ENCODE peak calls at places on chromosome 1, in seven cellular contexts. B is AG08395; U is activated T-helper 1 cell treated with anti-CD3 and anti-CD28 coated beads, Interleukin-12 subunit alpha, Interleukin-12 subunit beta, Interleukin-2, Interleukin-4 antibody, amounts not matched to agents 30 ng/mL and 10 ng/mL and 1 ng/mL, durations not matched to agents 14 hours and 24 hours and 36 hours; E is brain microvascular endothelial cell; P is nephron progenitor cell; S is COR-L47; M is CD4-positive, alpha-beta T cell. C is an unnamed sample.

GRCh38 chr1:39034114-39034654 is 8.0 kb downstream of the NDUFS5 start:
- DNase-seq in P (no peak), M (no peak), E (no peak), B (no peak), U (no peak), S (no peak), C (no peak)

GRCh38 chr1:33256701-33257387 is 552 bp downstream of the ZNF362 start:
- DNase-seq in M (peak), E (peak), P (peak), S (peak), U (peak), B (peak), C (peak)

GRCh38 chr1:172266528-172267174 is 153.8 kb upstream of the C1orf105 start:
- DNase-seq in B (no peak), S (no peak), M (no peak), P (no peak), E (no peak), U (no peak), C (no peak)

GRCh38 chr1:65762081-65762862 is 30.4 kb upstream of the PDE4B start:
- DNase-seq in U (no peak), P (peak), B (peak), M (no peak), S (no peak), E (no peak), C (no peak)

GRCh38 chr1:79657916-79658662 is 651.6 kb upstream of the ADGRL4 start:
- DNase-seq in P (no peak), M (no peak), S (no peak), E (no peak), U (no peak), B (peak), C (no peak)

GRCh38 chr1:173097001-173097400 is 46.3 kb upstream of the TNFSF18 start:
- DNase-seq in S (no peak), P (no peak), M (no peak), E (no peak), B (peak), U (no peak), C (no peak)

GRCh38 chr1:65425697-65426096 is 5.2 kb downstream of the LEPR start:
- DNase-seq in E (peak), M (no peak), S (no peak), U (no peak), P (no peak), B (peak), C (no peak)

GRCh38 chr1:108639899-108640560 is 20.9 kb downstream of the HENMT1 start:
- DNase-seq in E (no peak), P (no peak), S (no peak), M (peak), U (peak), B (no peak), C (no peak)

GRCh38 chr1:155967410-155968400 is 10.6 kb downstream of the ARHGEF2 start:
- DNase-seq in B (no peak), S (no peak), U (no peak), P (peak), M (peak), E (no peak), C (no peak)

GRCh38 chr1:211939876-211940468 is 95.4 kb downstream of the INTS7 start:
- DNase-seq in E (no peak), M (no peak), B (no peak), S (no peak), U (peak), P (no peak), C (no peak)

GRCh38 chr1:90820727-90821126 is 103.6 kb upstream of the BARHL2 start:
- DNase-seq in P (no peak), B (no peak), E (no peak), M (no peak), S (no peak), U (no peak), C (no peak)

GRCh38 chr1:209375097-209375496 is 208.4 kb upstream of the CAMK1G start:
- DNase-seq in P (no peak), E (no peak), S (no peak), M (no peak), U (no peak), B (no peak), C (no peak)

GRCh38 chr1:109644670-109645069 is 11.2 kb upstream of the GSTM4 start:
- DNase-seq in U (no peak), B (no peak), P (no peak), E (no peak), S (no peak), M (no peak), C (no peak)

GRCh38 chr1:240310226-240310925 is 218.7 kb downstream of the FMN2 start:
- DNase-seq in U (no peak), E (no peak), P (no peak), B (peak), M (no peak), S (no peak), C (no peak)

GRCh38 chr1:15371610-15372539 is 37.8 kb upstream of the EFHD2 start:
- DNase-seq in B (no peak), S (no peak), P (no peak), U (no peak), E (no peak), M (no peak), C (no peak)

GRCh38 chr1:34946211-34946610 is 16.8 kb upstream of the DLGAP3 start:
- DNase-seq in E (no peak), P (no peak), M (no peak), U (no peak), B (no peak), S (no peak), C (no peak)

GRCh38 chr1:183817576-183818288 is 12.8 kb downstream of the RGL1 start:
- DNase-seq in B (no peak), M (no peak), U (no peak), S (no peak), E (no peak), P (no peak), C (no peak)

GRCh38 chr1:214933375-214933774 is 149.2 kb upstream of the KCNK2 start:
- DNase-seq in M (no peak), P (no peak), U (no peak), B (no peak), E (no peak), S (no peak), C (no peak)

GRCh38 chr1:44553771-44554170 is 120.5 kb downstream of the TMEM53 start:
- DNase-seq in M (no peak), S (no peak), P (no peak), E (peak), U (no peak), B (peak), C (no peak)

GRCh38 chr1:209341689-209342420 is 241.7 kb upstream of the CAMK1G start:
- DNase-seq in P (no peak), B (no peak), E (no peak), M (no peak), U (no peak), S (no peak), C (no peak)

GRCh38 chr1:158506369-158506987 is 34.5 kb downstream of the OR10R2 start:
- DNase-seq in U (peak), M (peak), E (peak), S (peak), B (no peak), P (peak), C (no peak)

GRCh38 chr1:19232526-19232851 is 18.8 kb downstream of the EMC1 start:
- DNase-seq in P (no peak), U (no peak), M (no peak), E (no peak), S (no peak), B (no peak), C (no peak)

GRCh38 chr1:47675721-47676120 is 237.9 kb downstream of the FOXD2 start:
- DNase-seq in S (no peak), B (no peak), U (no peak), E (no peak), P (no peak), M (no peak), C (no peak)

GRCh38 chr1:192066202-192066601 is 92.1 kb upstream of the RGS18 start:
- DNase-seq in U (no peak), S (no peak), P (no peak), B (no peak), M (no peak), E (no peak), C (no peak)

GRCh38 chr1:244862354-244862698 is 2.0 kb downstream of the HNRNPU start:
- DNase-seq in P (no peak), M (no peak), E (no peak), U (peak), S (no peak), B (no peak), C (no peak)

C was measured in NCI-H2227 treated with DMSO at 0.1 percent for 48 hours.